ENCODE peak calls at places on chromosomes 7 and 10, in eight cellular contexts. T, Y, C, J, E, B, G and X are unnamed samples.
A peak's percentile ranks its signal among the peaks of the same experiment; 100 is the strongest.

GRCh38 chr10:14102056-14102455 is 228.7 kb downstream of the FRMD4A start:
- DNase-seq in C (no peak), B (no peak), Y (no peak), J (no peak), E (no peak), G (no peak), T (no peak), X (no peak)

GRCh38 chr10:68074404-68074774 is 694 bp downstream of the HERC4 start:
- DNase-seq in C (no peak), G (no peak), E (no peak), Y (no peak), J (no peak), T (no peak), B (no peak), X (no peak)

GRCh38 chr7:84144480-84144879 is 50.1 kb downstream of the SEMA3A start:
- DNase-seq in T (no peak), B (no peak), Y (no peak), G (no peak), C (no peak), E (no peak), J (no peak), X (no peak)

GRCh38 chr10:130301026-130301892 is 165.1 kb downstream of the GLRX3 start:
- DNase-seq in T (no peak), Y (peak; percentile 43), E (no peak), B (no peak), C (no peak), G (no peak), J (no peak), X (no peak)

GRCh38 chr10:64430690-64431323 is 909.6 kb downstream of the REEP3 start:
- DNase-seq in C (peak; percentile 14), B (no peak), T (peak; percentile 32), Y (no peak), J (peak; percentile 54), E (no peak), G (no peak), X (no peak)

GRCh38 chr7:66283003-66283920 is 78.1 kb downstream of the TPST1 start:
- DNase-seq in Y (no peak), E (peak; percentile 25), J (no peak), G (no peak), C (no peak), B (no peak), T (peak; percentile 26), X (no peak)

GRCh38 chr7:16604054-16604453 is 41.5 kb downstream of the ANKMY2 start:
- DNase-seq in C (no peak), T (no peak), J (no peak), Y (no peak), B (no peak), E (no peak), G (no peak), X (no peak)

GRCh38 chr7:51645298-51645697 is 328.7 kb upstream of the COBL start:
- DNase-seq in G (no peak), Y (no peak), T (no peak), B (no peak), E (no peak), J (peak; percentile 23), C (no peak), X (no peak)

GRCh38 chr7:28348631-28349030 is 63.7 kb upstream of the CREB5 start:
- DNase-seq in J (no peak), C (no peak), T (no peak), G (peak; percentile 30), B (no peak), E (no peak), Y (peak; percentile 25), X (no peak)

GRCh38 chr10:17003151-17003550 is 126.5 kb downstream of the CUBN start:
- DNase-seq in G (no peak), T (no peak), C (no peak), E (no peak), J (no peak), B (no peak), Y (no peak), X (no peak)

GRCh38 chr10:130894485-130894884 is 417.0 kb downstream of the TCERG1L start:
- DNase-seq in E (no peak), J (no peak), Y (no peak), B (no peak), C (no peak), G (no peak), T (no peak), X (no peak)

GRCh38 chr10:116784035-116784434 is 41.7 kb upstream of the HSPA12A start:
- DNase-seq in E (no peak), G (no peak), T (no peak), C (no peak), Y (no peak), J (no peak), B (no peak), X (no peak)

GRCh38 chr7:140397784-140398750 is at the start of gene SLC37A3:
- DNase-seq in E (peak; percentile 96), G (peak; percentile 90), B (peak; percentile 88), Y (peak; percentile 89), C (peak; percentile 92), J (peak; percentile 49), T (peak; percentile 49), X (peak; percentile 88)

GRCh38 chr7:128115326-128115820 is 84.1 kb upstream of the LRRC4 start:
- DNase-seq in E (no peak), C (no peak), B (no peak), Y (no peak), G (peak; percentile 14), J (no peak), T (no peak), X (no peak)

GRCh38 chr10:125120046-125120710 is 40.2 kb downstream of the CTBP2 start:
- DNase-seq in G (no peak), B (no peak), J (no peak), C (no peak), Y (no peak), T (no peak), E (no peak), X (peak; percentile 45)

GRCh38 chr10:29896053-29896452 is 163.3 kb downstream of the JCAD start:
- DNase-seq in G (no peak), T (no peak), C (no peak), Y (no peak), B (no peak), E (no peak), J (no peak), X (no peak)

GRCh38 chr10:30456262-30456661 is 22.3 kb downstream of the MAP3K8 start:
- DNase-seq in Y (peak; percentile 30), G (peak; percentile 66), B (no peak), T (no peak), C (peak; percentile 42), E (no peak), J (no peak), X (no peak)

GRCh38 chr7:42869131-42870020 is 42.5 kb downstream of the C7orf25 start:
- DNase-seq in G (no peak), J (no peak), C (no peak), E (no peak), T (peak; percentile 10), Y (no peak), B (no peak), X (no peak)

GRCh38 chr10:46555713-46556514 is 544 bp downstream of the GPRIN2 start:
- DNase-seq in G (peak; percentile 63), J (peak; percentile 69), T (no peak), Y (peak; percentile 22), B (no peak), C (peak; percentile 55), E (peak; percentile 51), X (peak; percentile 17)

GRCh38 chr10:53619678-53620077 is 847.1 kb upstream of the MBL2 start:
- DNase-seq in G (no peak), C (no peak), J (no peak), E (no peak), B (no peak), Y (no peak), T (no peak), X (no peak)

GRCh38 chr10:4195214-4195613 is 410.2 kb upstream of the KLF6 start:
- DNase-seq in C (peak; percentile 40), E (peak; percentile 15), J (no peak), G (no peak), B (no peak), T (peak; percentile 33), Y (no peak), X (no peak)

GRCh38 chr7:81284576-81284975 is 365.7 kb upstream of the SEMA3C start:
- DNase-seq in G (no peak), B (no peak), Y (no peak), J (no peak), E (no peak), T (peak; percentile 27), C (no peak), X (no peak)

GRCh38 chr10:32950457-32951109 is 7.4 kb downstream of the ITGB1 start:
- DNase-seq in C (no peak), Y (no peak), E (no peak), T (no peak), G (no peak), B (no peak), J (no peak), X (no peak)
- TF ChIP-seq POLR2A in C (no peak), Y (no peak), E (no peak), T (no peak), G (no peak), B (no peak), J (no peak), X (no peak)

GRCh38 chr7:30912454-30912985 is 867 bp downstream of the AQP1 start:
- DNase-seq in G (no peak), B (no peak), E (no peak), J (no peak), T (no peak), Y (no peak), C (no peak), X (no peak)
- H3K4me3 ChIP-seq in G (peak overlapping the region; percentile 22), B (peak overlapping the region; percentile 16), E (no peak overlapping the region), J (no peak overlapping the region), T (no peak overlapping the region), Y (peak overlapping the region; percentile 65), C (peak overlapping the region; percentile 34), X (no peak overlapping the region)

DNA sequence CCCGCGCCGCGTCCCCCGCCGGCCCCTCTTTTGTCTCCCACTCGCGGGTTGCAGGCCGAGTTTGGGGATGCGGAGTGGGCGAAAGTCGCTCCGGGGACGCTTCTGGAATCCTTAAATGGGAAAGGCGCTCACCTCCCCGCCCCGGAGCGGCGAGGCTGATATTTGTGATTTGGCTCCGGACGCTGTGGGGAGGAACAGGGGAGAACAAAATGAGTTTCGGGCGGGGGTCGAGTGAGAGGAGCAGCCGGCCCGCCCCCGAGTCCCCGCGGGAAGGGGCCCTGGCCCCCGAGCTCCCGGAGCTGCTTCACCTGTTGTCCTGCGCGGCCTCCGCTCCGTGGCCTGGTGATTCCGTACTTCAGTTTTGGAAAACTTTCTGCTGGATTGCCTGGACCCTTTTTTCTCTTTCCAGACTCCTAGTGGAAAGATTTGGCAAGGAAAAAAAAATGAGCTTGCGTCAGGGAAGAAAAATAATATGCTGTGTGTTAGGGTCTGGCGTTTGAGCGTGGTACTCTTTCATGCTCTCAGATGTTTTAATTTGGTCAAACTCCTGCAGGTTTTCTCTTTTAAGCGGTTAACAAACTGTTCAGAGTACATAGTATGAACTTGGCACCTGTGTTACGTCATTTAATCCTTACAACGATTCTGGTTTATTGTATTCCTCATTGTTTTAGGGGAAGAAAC is 831 bp downstream of the BMPR1A start:
- DNase-seq in T (peak; percentile 29), G (peak; percentile 26), B (peak; percentile 60), E (peak; percentile 59), Y (peak; percentile 39), C (peak; percentile 46), J (no peak), X (peak; percentile 39)
- TF ChIP-seq POLR2A in T (no peak), G (no peak), B (no peak), E (no peak), Y (no peak), C (peak; percentile 38), J (no peak), X (peak; percentile 25)

DNA sequence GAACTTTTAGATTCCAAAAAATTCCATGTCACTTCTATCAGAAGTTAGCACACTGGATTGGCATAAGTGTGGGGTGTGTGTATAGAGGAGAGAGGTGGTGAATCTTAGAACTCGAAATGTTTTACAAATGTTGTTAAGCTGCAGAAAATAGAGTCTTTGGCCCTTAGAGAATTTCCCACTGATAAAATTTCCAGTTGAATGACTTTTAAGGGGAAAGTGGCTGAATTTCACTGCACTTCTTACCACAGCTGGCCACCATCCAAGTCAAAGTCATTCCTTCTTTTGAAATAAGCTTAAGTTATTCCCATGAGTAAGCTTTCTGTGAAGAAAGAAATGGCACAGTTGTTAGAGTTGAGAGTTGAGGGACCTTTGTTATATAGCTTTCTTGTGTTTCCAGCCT is 13.8 kb downstream of the VCL start:
- DNase-seq in B (no peak), G (peak; percentile 43), E (no peak), T (no peak), J (no peak), C (no peak), Y (peak; percentile 39), X (peak; percentile 28)
- H3K4me3 ChIP-seq in B (no peak overlapping the region), G (no peak overlapping the region), E (no peak overlapping the region), T (no peak overlapping the region), J (no peak overlapping the region), C (no peak overlapping the region), Y (no peak overlapping the region), X (no peak overlapping the region)